ENCODE peak calls at places on chromosome 12, in seven cellular contexts. G is uterus, C is stomach, D is esophagus muscularis mucosa, B is prostate gland, J is sigmoid colon, S is A549. Q is an unnamed sample.
A peak's percentile ranks its signal among the peaks of the same experiment; 100 is the strongest.

GRCh38 chr12:111635524-111635923 is 36.4 kb upstream of the ATXN2 start:
- DNase-seq in G (no peak), C (no peak), D (no peak), B (no peak), J (no peak), S (no peak), Q (no peak)

GRCh38 chr12:57888407-57889157 is 42.1 kb upstream of the CTDSP2 start:
- DNase-seq in G (peak; percentile 67), C (peak; percentile 61), D (no peak), B (peak; percentile 81), J (no peak), S (no peak), Q (no peak)

GRCh38 chr12:75960086-75960910 is 71.3 kb downstream of the PHLDA1 start:
- DNase-seq in G (no peak), C (peak; percentile 83), D (no peak), B (no peak), J (no peak), S (no peak), Q (peak; percentile 93)

GRCh38 chr12:53925006-53925405 is 13.6 kb upstream of the HOXC13 start:
- DNase-seq in G (no peak), C (no peak), D (no peak), B (no peak), J (no peak), S (no peak), Q (no peak)

GRCh38 chr12:69553626-69554248 is 31.5 kb upstream of the CCT2 start:
- DNase-seq in G (no peak), C (no peak), D (no peak), B (peak; percentile 41), J (no peak), S (no peak), Q (peak; percentile 34)

GRCh38 chr12:98893126-98893525 is 248.0 kb downstream of the APAF1 start:
- DNase-seq in G (no peak), C (no peak), D (no peak), B (no peak), J (no peak), S (no peak), Q (peak; percentile 6)

GRCh38 chr12:109958374-109958773 is 37.8 kb downstream of the GIT2 start:
- DNase-seq in G (no peak), C (no peak), D (no peak), B (no peak), J (no peak), S (no peak), Q (no peak)

GRCh38 chr12:111160350-111161142 is 208.3 kb downstream of the PHETA1 start:
- DNase-seq in G (no peak), C (no peak), D (no peak), B (no peak), J (no peak), S (no peak), Q (no peak)

GRCh38 chr12:52130695-52131094 is 51.2 kb downstream of the SMIM41 start:
- DNase-seq in G (no peak), C (no peak), D (no peak), B (no peak), J (no peak), S (no peak), Q (no peak)

GRCh38 chr12:110765144-110765543 is 22.5 kb upstream of the PPP1CC start:
- DNase-seq in G (no peak), C (no peak), D (no peak), B (no peak), J (no peak), S (no peak), Q (no peak)

GRCh38 chr12:112294793-112295192 is 87.4 kb downstream of the HECTD4 start:
- DNase-seq in G (no peak), C (no peak), D (no peak), B (no peak), J (no peak), S (no peak), Q (no peak)

GRCh38 chr12:119804011-119804641 is 73.0 kb downstream of the CIT start:
- DNase-seq in G (no peak), C (peak; percentile 57), D (no peak), B (peak; percentile 51), J (peak; percentile 71), S (peak; percentile 71), Q (peak; percentile 73)

GRCh38 chr12:76337583-76337982 is 10.6 kb downstream of the BBS10 start:
- DNase-seq in G (no peak), C (no peak), D (no peak), B (no peak), J (no peak), S (no peak), Q (no peak)

GRCh38 chr12:113889076-113889475 is 77.0 kb downstream of the RBM19 start:
- DNase-seq in G (no peak), C (no peak), D (no peak), B (peak; percentile 13), J (no peak), S (no peak), Q (no peak)

GRCh38 chr12:110669193-110669502 is 19.8 kb downstream of the HVCN1 start:
- DNase-seq in G (no peak), C (no peak), D (no peak), B (no peak), J (no peak), S (no peak), Q (no peak)

GRCh38 chr12:46300906-46301305 is 32.1 kb upstream of the SLC38A1 start:
- DNase-seq in G (no peak), C (no peak), D (no peak), B (no peak), J (no peak), S (no peak), Q (no peak)

GRCh38 chr12:119624971-119625370 is 31.4 kb downstream of the TMEM233 start:
- DNase-seq in G (no peak), C (no peak), D (no peak), B (no peak), J (no peak), S (no peak), Q (no peak)

GRCh38 chr12:23333938-23334337 is 615.5 kb downstream of the SOX5 start:
- DNase-seq in G (no peak), C (no peak), D (no peak), B (no peak), J (no peak), S (no peak), Q (no peak)

GRCh38 chr12:89481218-89481914 is 43.2 kb downstream of the GALNT4 start:
- DNase-seq in G (no peak), C (no peak), D (no peak), B (no peak), J (no peak), S (no peak), Q (no peak)

GRCh38 chr12:87086118-87086891 is 830.1 kb upstream of the MGAT4C start:
- DNase-seq in G (no peak), C (no peak), D (no peak), B (no peak), J (no peak), S (no peak), Q (no peak)

GRCh38 chr12:95695741-95696140 is 94.8 kb downstream of the NTN4 start:
- DNase-seq in G (no peak), C (no peak), D (no peak), B (no peak), J (no peak), S (no peak), Q (no peak)

GRCh38 chr12:95700316-95700785 is 90.2 kb downstream of the NTN4 start:
- DNase-seq in G (no peak), C (no peak), D (no peak), B (no peak), J (no peak), S (no peak), Q (no peak)

GRCh38 chr12:95701275-95701674 is 89.3 kb downstream of the NTN4 start:
- DNase-seq in G (no peak), C (no peak), D (no peak), B (no peak), J (no peak), S (no peak), Q (no peak)

GRCh38 chr12:95701722-95702418 is 88.7 kb downstream of the NTN4 start:
- DNase-seq in G (no peak), C (peak; percentile 49), D (no peak), B (no peak), J (no peak), S (no peak), Q (no peak)

DNA sequence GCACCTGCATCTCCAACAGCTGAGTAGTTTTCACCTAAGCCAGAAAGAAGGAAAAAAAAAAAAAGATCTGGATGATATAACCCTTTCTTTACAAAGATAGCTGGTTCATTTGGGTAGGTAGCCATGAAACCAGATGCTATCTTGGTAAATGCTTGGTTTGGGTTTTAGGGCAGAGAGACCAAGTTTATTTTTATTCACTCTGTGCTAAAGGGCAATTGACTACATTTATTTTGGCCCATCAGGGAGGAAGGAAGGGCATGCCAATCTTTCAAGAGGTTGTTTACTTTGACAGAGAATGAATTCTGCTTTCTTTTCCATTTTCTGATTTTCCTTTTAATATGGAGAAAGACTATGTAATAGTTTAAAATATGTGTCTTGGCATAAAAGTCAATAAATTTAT is 91.0 kb downstream of the NTN4 start:
- DNase-seq in G (no peak), C (no peak), D (no peak), B (no peak), J (no peak), S (no peak), Q (no peak)
- H3K27ac ChIP-seq in G (no peak overlapping the region), C (no peak overlapping the region), D (no peak overlapping the region), B (no peak overlapping the region), J (no peak overlapping the region), S (no peak overlapping the region), Q (no peak overlapping the region)

GRCh38 chr12:12992418-12993175 is 7.5 kb downstream of the HEBP1 start:
- DNase-seq in G (peak; percentile 74), C (peak; percentile 35), D (no peak), B (no peak), J (peak; percentile 87), S (peak; percentile 24), Q (peak; percentile 55)
- TF ChIP-seq POLR2A in G (no peak), C (no peak), D (no peak), B (no peak), J (no peak), S (no peak), Q (no peak)

GRCh38 chr12:82414926-82415325 is 56.6 kb downstream of the METTL25 start:
- DNase-seq in G (no peak), C (no peak), D (no peak), B (no peak), J (no peak), S (no peak), Q (no peak)
- H3K27ac ChIP-seq in G (no peak overlapping the region), C (no peak overlapping the region), D (no peak overlapping the region), B (no peak overlapping the region), J (no peak overlapping the region), S (no peak overlapping the region), Q (no peak overlapping the region)

DNA sequence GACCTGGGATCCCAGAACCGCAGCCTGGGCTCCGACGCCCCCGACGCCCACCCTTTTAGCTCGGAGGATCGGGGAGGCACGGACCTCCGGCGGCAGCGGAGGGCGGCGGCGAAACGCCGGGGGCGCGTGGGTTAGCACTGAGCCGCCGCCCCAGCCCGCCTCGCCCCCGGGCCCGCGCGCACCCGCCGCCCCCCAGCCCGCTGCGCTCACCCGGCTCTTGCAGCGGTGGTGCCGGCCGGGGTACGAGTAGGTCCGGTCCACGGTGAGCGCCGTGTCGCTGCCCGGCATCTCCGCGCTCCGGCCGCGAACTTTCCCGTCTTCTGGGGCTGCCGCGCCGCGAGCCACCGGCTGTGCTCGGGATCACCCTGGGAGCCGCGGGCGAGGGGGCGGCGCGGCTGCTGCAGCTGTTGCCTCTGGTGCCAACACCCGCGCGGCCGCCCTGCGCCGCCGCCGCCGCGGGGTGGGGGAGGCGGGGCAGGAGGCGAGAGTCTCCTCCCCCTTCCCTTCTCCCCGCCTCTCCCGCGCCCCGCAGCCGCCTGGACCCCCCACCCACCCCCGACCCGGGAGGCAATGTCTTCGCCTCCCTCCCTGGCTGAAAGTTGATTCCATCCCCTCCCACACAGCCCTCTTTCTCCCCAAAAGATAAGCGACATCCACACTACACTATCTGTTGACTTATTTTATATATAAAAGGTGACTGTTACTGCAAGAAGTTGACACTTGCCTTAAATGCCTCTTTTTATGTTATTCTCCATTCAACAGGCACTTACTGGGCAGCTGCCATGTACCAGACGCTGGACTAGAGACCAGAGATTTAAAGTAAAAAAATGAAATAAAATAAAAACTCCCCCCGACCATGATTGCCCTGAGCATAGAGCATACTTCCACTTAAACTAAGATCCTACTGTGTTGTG is at the start of gene TMCC3:
- DNase-seq in G (peak; percentile 21), C (peak; percentile 63), D (no peak), B (peak; percentile 39), J (peak; percentile 67), S (peak; percentile 28), Q (peak; percentile 45)
- TF ChIP-seq POLR2A in G (peak; percentile 77), C (no peak), D (no peak), B (peak; percentile 71), J (no peak), S (no peak), Q (peak; percentile 33)

Q was measured in body of pancreas.